ENCODE peak calls at places on chromosomes 13 and 19, in nine cellular contexts. Y, Q, L, H, I, Z, T, V and M are unnamed samples.

GRCh38 chr13:103354189-103354588 is 288.0 kb upstream of the SLC10A2 start:
- DNase-seq in Y (no peak), Q (no peak), L (no peak), H (no peak), I (no peak), Z (no peak), T (no peak), V (no peak), M (no peak)

GRCh38 chr19:43789029-43789428 is 8.3 kb upstream of the KCNN4 start:
- DNase-seq in Y (no peak), Q (no peak), L (no peak), H (no peak), I (no peak), Z (peak; percentile 63), T (no peak), V (no peak), M (no peak)

GRCh38 chr13:43119206-43119605 is 95.8 kb downstream of the DNAJC15 start:
- DNase-seq in Y (no peak), Q (no peak), L (no peak), H (no peak), I (no peak), Z (no peak), T (no peak), V (no peak), M (no peak)

GRCh38 chr19:55855160-55855559 is 18.8 kb downstream of the NLRP4 start:
- DNase-seq in Y (no peak), Q (no peak), L (no peak), H (no peak), I (no peak), Z (no peak), T (no peak), V (no peak), M (no peak)

GRCh38 chr13:106151056-106151699 is 384.3 kb downstream of the EFNB2 start:
- DNase-seq in Y (no peak), Q (no peak), L (no peak), H (no peak), I (no peak), Z (peak; percentile 43), T (peak; percentile 44), V (no peak), M (peak; percentile 99)

GRCh38 chr13:97975280-97975850 is 21.9 kb downstream of the IPO5 start:
- DNase-seq in Y (no peak), Q (no peak), L (no peak), H (no peak), I (no peak), Z (no peak), T (no peak), V (no peak), M (no peak)

GRCh38 chr13:102902789-102903347 is 57.0 kb downstream of the ERCC5 start:
- DNase-seq in Y (no peak), Q (no peak), L (no peak), H (no peak), I (no peak), Z (peak; percentile 5), T (no peak), V (no peak), M (no peak)

GRCh38 chr19:19615086-19615485 is 3.4 kb downstream of the PBX4 start:
- DNase-seq in Y (no peak), Q (no peak), L (no peak), H (no peak), I (no peak), Z (no peak), T (no peak), V (no peak), M (no peak)

GRCh38 chr19:48866692-48867091 is 1.7 kb downstream of the PLEKHA4 start:
- DNase-seq in Y (no peak), Q (no peak), L (no peak), H (no peak), I (no peak), Z (no peak), T (no peak), V (no peak), M (no peak)

GRCh38 chr13:49627831-49628652 is at the start of gene ARL11:
- DNase-seq in Y (peak; percentile 54), Q (no peak), L (no peak), H (peak; percentile 14), I (peak; percentile 23), Z (peak; percentile 31), T (no peak), V (no peak), M (no peak)

GRCh38 chr19:11657307-11657706 is 60.0 kb downstream of the ZNF627 start:
- DNase-seq in Y (no peak), Q (no peak), L (no peak), H (no peak), I (no peak), Z (peak; percentile 11), T (no peak), V (no peak), M (no peak)

GRCh38 chr13:24875566-24875965 is 111.6 kb downstream of the RNF17 start:
- DNase-seq in Y (no peak), Q (no peak), L (no peak), H (no peak), I (no peak), Z (no peak), T (no peak), V (no peak), M (no peak)

GRCh38 chr19:4577020-4577782 is 17.7 kb upstream of the SEMA6B start:
- DNase-seq in Y (no peak), Q (peak; percentile 43), L (no peak), H (no peak), I (no peak), Z (peak; percentile 8), T (no peak), V (no peak), M (no peak)

GRCh38 chr13:29801737-29802305 is 48.6 kb downstream of the UBL3 start:
- DNase-seq in Y (no peak), Q (no peak), L (no peak), H (no peak), I (no peak), Z (no peak), T (no peak), V (no peak), M (no peak)

GRCh38 chr19:40411125-40411842 is 1.9 kb downstream of the PRX start:
- DNase-seq in Y (no peak), Q (no peak), L (no peak), H (no peak), I (no peak), Z (no peak), T (no peak), V (no peak), M (no peak)

GRCh38 chr13:52405369-52405766 is 604 bp downstream of the THSD1 start:
- DNase-seq in Y (no peak), Q (peak; percentile 55), L (no peak), H (no peak), I (no peak), Z (no peak), T (no peak), V (no peak), M (no peak)

GRCh38 chr19:10431943-10432735 is 11.8 kb downstream of the PDE4A start:
- DNase-seq in Y (no peak), Q (peak; percentile 51), L (no peak), H (peak; percentile 36), I (peak; percentile 62), Z (peak; percentile 55), T (no peak), V (no peak), M (peak; percentile 70)

GRCh38 chr13:83709751-83710515 is 172.3 kb downstream of the SLITRK1 start:
- DNase-seq in Y (no peak), Q (no peak), L (no peak), H (no peak), I (no peak), Z (no peak), T (no peak), V (no peak), M (no peak)

GRCh38 chr19:36775768-36776167 is 3.2 kb upstream of the ZNF850 start:
- DNase-seq in Y (no peak), Q (no peak), L (no peak), H (no peak), I (no peak), Z (no peak), T (no peak), V (no peak), M (no peak)

GRCh38 chr19:15185188-15185587 is 15.6 kb downstream of the NOTCH3 start:
- DNase-seq in Y (no peak), Q (peak; percentile 23), L (no peak), H (no peak), I (no peak), Z (no peak), T (no peak), V (no peak), M (no peak)

GRCh38 chr13:49996951-49997895 is at the start of gene TRIM13:
- DNase-seq in Y (peak; percentile 87), Q (peak; percentile 81), L (peak; percentile 65), H (peak; percentile 68), I (peak; percentile 79), Z (peak; percentile 94), T (peak; percentile 85), V (peak; percentile 72), M (peak; percentile 82)

GRCh38 chr19:46497773-46498172 is 2.1 kb upstream of the PNMA8B start:
- DNase-seq in Y (no peak), Q (no peak), L (no peak), H (no peak), I (no peak), Z (no peak), T (no peak), V (no peak), M (no peak)

GRCh38 chr13:33642374-33643065 is 175.4 kb upstream of the RFC3 start:
- DNase-seq in Y (peak; percentile 46), Q (no peak), L (no peak), H (no peak), I (no peak), Z (peak; percentile 78), T (no peak), V (no peak), M (no peak)

GRCh38 chr13:98368019-98368418 is 190.9 kb upstream of the RNF113B start:
- DNase-seq in Y (no peak), Q (no peak), L (no peak), H (no peak), I (no peak), Z (no peak), T (peak; percentile 13), V (no peak), M (peak; percentile 42)

GRCh38 chr13:46097015-46097414 is 7.8 kb downstream of the CPB2 start:
- DNase-seq in Y (no peak), Q (no peak), L (no peak), H (no peak), I (no peak), Z (no peak), T (no peak), V (no peak), M (no peak)

GRCh38 chr19:29983568-29983967 is 41.5 kb downstream of the URI1 start:
- DNase-seq in Y (no peak), Q (no peak), L (no peak), H (no peak), I (no peak), Z (no peak), T (no peak), V (no peak), M (no peak)

GRCh38 chr19:52200044-52200443 is 10.2 kb downstream of the PPP2R1A start:
- DNase-seq in Y (peak; percentile 53), Q (no peak), L (peak; percentile 68), H (no peak), I (no peak), Z (no peak), T (peak; percentile 84), V (peak; percentile 27), M (no peak)

GRCh38 chr13:34207334-34207733 is 389.4 kb downstream of the RFC3 start:
- DNase-seq in Y (no peak), Q (no peak), L (no peak), H (no peak), I (no peak), Z (peak; percentile 43), T (peak; percentile 41), V (no peak), M (peak; percentile 70)

GRCh38 chr19:32750441-32751055 is 31.0 kb downstream of the TDRD12 start:
- DNase-seq in Y (no peak), Q (no peak), L (no peak), H (no peak), I (no peak), Z (no peak), T (no peak), V (no peak), M (no peak)

GRCh38 chr13:23959231-23959862 is 62.0 kb upstream of the C1QTNF9B start:
- DNase-seq in Y (no peak), Q (no peak), L (no peak), H (no peak), I (no peak), Z (no peak), T (no peak), V (no peak), M (no peak)

GRCh38 chr13:74678308-74678958 is 544.2 kb upstream of the KLF12 start:
- DNase-seq in Y (no peak), Q (no peak), L (no peak), H (no peak), I (no peak), Z (no peak), T (no peak), V (no peak), M (no peak)